ENCODE peak calls at places on chromosomes 13 and 19, in six cellular contexts. One of them, this sample, is unnamed.

GRCh38 chr19:43966079-43966694 is 15.2 kb downstream of the ZNF221 start:
- DNase-seq in stimulated activated CD4-positive, alpha-beta T cell treated with anti-CD3 and anti-CD28 coated beads, Interleukin-1b, Interleukin-23, amount 100 ng/mL, for 24 hours: no peak
- DNase-seq in H54: no peak
- DNase-seq in KBM-7: no peak
- DNase-seq in EL: no peak
- DNase-seq in CD4-positive, alpha-beta T cell: no peak
- DNase-seq in this sample: no peak

GRCh38 chr13:80084086-80084676 is 256.7 kb downstream of the SPRY2 start:
- DNase-seq in H54: no peak
- DNase-seq in KBM-7: no peak
- DNase-seq in CD4-positive, alpha-beta T cell: no peak
- DNase-seq in EL: peak; percentile 89
- DNase-seq in stimulated activated CD4-positive, alpha-beta T cell treated with anti-CD3 and anti-CD28 coated beads, Interleukin-1b, Interleukin-23, amount 100 ng/mL, for 24 hours: no peak
- DNase-seq in this sample: no peak

GRCh38 chr19:2207991-2208860 is 27.9 kb downstream of the PLEKHJ1 start:
- DNase-seq in KBM-7: no peak
- DNase-seq in CD4-positive, alpha-beta T cell: no peak
- DNase-seq in EL: peak; percentile 88
- DNase-seq in H54: no peak
- DNase-seq in stimulated activated CD4-positive, alpha-beta T cell treated with anti-CD3 and anti-CD28 coated beads, Interleukin-1b, Interleukin-23, amount 100 ng/mL, for 24 hours: no peak
- DNase-seq in this sample: no peak

GRCh38 chr19:19540707-19541515 is 2.8 kb downstream of the CILP2 start:
- DNase-seq in EL: peak; percentile 57
- DNase-seq in KBM-7: no peak
- DNase-seq in CD4-positive, alpha-beta T cell: peak; percentile 69
- DNase-seq in stimulated activated CD4-positive, alpha-beta T cell treated with anti-CD3 and anti-CD28 coated beads, Interleukin-1b, Interleukin-23, amount 100 ng/mL, for 24 hours: peak; percentile 52
- DNase-seq in H54: peak; percentile 80
- DNase-seq in this sample: peak; percentile 72

GRCh38 chr13:79741006-79741405 is 260.1 kb downstream of the NDFIP2 start:
- DNase-seq in H54: no peak
- DNase-seq in KBM-7: no peak
- DNase-seq in stimulated activated CD4-positive, alpha-beta T cell treated with anti-CD3 and anti-CD28 coated beads, Interleukin-1b, Interleukin-23, amount 100 ng/mL, for 24 hours: no peak
- DNase-seq in CD4-positive, alpha-beta T cell: no peak
- DNase-seq in EL: peak; percentile 22
- DNase-seq in this sample: no peak

GRCh38 chr19:51551673-51552440 is 19.2 kb upstream of the ZNF175 start:
- DNase-seq in KBM-7: no peak
- DNase-seq in EL: no peak
- DNase-seq in CD4-positive, alpha-beta T cell: no peak
- DNase-seq in stimulated activated CD4-positive, alpha-beta T cell treated with anti-CD3 and anti-CD28 coated beads, Interleukin-1b, Interleukin-23, amount 100 ng/mL, for 24 hours: no peak
- DNase-seq in H54: no peak
- DNase-seq in this sample: no peak

GRCh38 chr13:26484196-26484595 is 73.3 kb upstream of the WASF3 start:
- DNase-seq in EL: no peak
- DNase-seq in CD4-positive, alpha-beta T cell: no peak
- DNase-seq in H54: no peak
- DNase-seq in KBM-7: no peak
- DNase-seq in stimulated activated CD4-positive, alpha-beta T cell treated with anti-CD3 and anti-CD28 coated beads, Interleukin-1b, Interleukin-23, amount 100 ng/mL, for 24 hours: no peak
- DNase-seq in this sample: no peak

GRCh38 chr19:11421607-11422098 is 2.5 kb upstream of the RGL3 start:
- DNase-seq in EL: peak; percentile 17
- DNase-seq in CD4-positive, alpha-beta T cell: peak; percentile 31
- DNase-seq in KBM-7: no peak
- DNase-seq in H54: no peak
- DNase-seq in stimulated activated CD4-positive, alpha-beta T cell treated with anti-CD3 and anti-CD28 coated beads, Interleukin-1b, Interleukin-23, amount 100 ng/mL, for 24 hours: no peak
- DNase-seq in this sample: no peak

GRCh38 chr13:38900188-38900587 is 90.4 kb downstream of the STOML3 start:
- DNase-seq in EL: no peak
- DNase-seq in stimulated activated CD4-positive, alpha-beta T cell treated with anti-CD3 and anti-CD28 coated beads, Interleukin-1b, Interleukin-23, amount 100 ng/mL, for 24 hours: no peak
- DNase-seq in KBM-7: no peak
- DNase-seq in CD4-positive, alpha-beta T cell: no peak
- DNase-seq in H54: no peak
- DNase-seq in this sample: no peak

GRCh38 chr13:112697756-112698655 is 8.2 kb downstream of the ATP11A start:
- DNase-seq in H54: no peak
- DNase-seq in KBM-7: no peak
- DNase-seq in CD4-positive, alpha-beta T cell: no peak
- DNase-seq in EL: no peak
- DNase-seq in stimulated activated CD4-positive, alpha-beta T cell treated with anti-CD3 and anti-CD28 coated beads, Interleukin-1b, Interleukin-23, amount 100 ng/mL, for 24 hours: no peak
- DNase-seq in this sample: no peak

GRCh38 chr19:34017024-34017423 is 155.3 kb upstream of the LSM14A start:
- DNase-seq in EL: no peak
- DNase-seq in KBM-7: no peak
- DNase-seq in H54: no peak
- DNase-seq in CD4-positive, alpha-beta T cell: no peak
- DNase-seq in stimulated activated CD4-positive, alpha-beta T cell treated with anti-CD3 and anti-CD28 coated beads, Interleukin-1b, Interleukin-23, amount 100 ng/mL, for 24 hours: no peak
- DNase-seq in this sample: no peak

GRCh38 chr19:38661996-38662395 is 14.5 kb downstream of the ACTN4 start:
- DNase-seq in KBM-7: no peak
- DNase-seq in H54: no peak
- DNase-seq in CD4-positive, alpha-beta T cell: no peak
- DNase-seq in EL: no peak
- DNase-seq in stimulated activated CD4-positive, alpha-beta T cell treated with anti-CD3 and anti-CD28 coated beads, Interleukin-1b, Interleukin-23, amount 100 ng/mL, for 24 hours: no peak
- DNase-seq in this sample: no peak

GRCh38 chr13:51721485-51721884 is 82.5 kb downstream of the DHRS12 start:
- DNase-seq in stimulated activated CD4-positive, alpha-beta T cell treated with anti-CD3 and anti-CD28 coated beads, Interleukin-1b, Interleukin-23, amount 100 ng/mL, for 24 hours: no peak
- DNase-seq in H54: no peak
- DNase-seq in CD4-positive, alpha-beta T cell: no peak
- DNase-seq in KBM-7: no peak
- DNase-seq in EL: no peak
- DNase-seq in this sample: no peak

GRCh38 chr13:46640843-46641242 is 87.9 kb downstream of the LRCH1 start:
- DNase-seq in H54: peak; percentile 19
- DNase-seq in stimulated activated CD4-positive, alpha-beta T cell treated with anti-CD3 and anti-CD28 coated beads, Interleukin-1b, Interleukin-23, amount 100 ng/mL, for 24 hours: no peak
- DNase-seq in EL: peak; percentile 61
- DNase-seq in CD4-positive, alpha-beta T cell: no peak
- DNase-seq in KBM-7: no peak
- DNase-seq in this sample: no peak

GRCh38 chr19:13094771-13095392 is 7.8 kb downstream of the LYL1 start:
- DNase-seq in CD4-positive, alpha-beta T cell: no peak
- DNase-seq in stimulated activated CD4-positive, alpha-beta T cell treated with anti-CD3 and anti-CD28 coated beads, Interleukin-1b, Interleukin-23, amount 100 ng/mL, for 24 hours: no peak
- DNase-seq in EL: no peak
- DNase-seq in H54: no peak
- DNase-seq in KBM-7: no peak
- DNase-seq in this sample: no peak

GRCh38 chr13:83221813-83222241 is 660.4 kb downstream of the SLITRK1 start:
- DNase-seq in H54: no peak
- DNase-seq in stimulated activated CD4-positive, alpha-beta T cell treated with anti-CD3 and anti-CD28 coated beads, Interleukin-1b, Interleukin-23, amount 100 ng/mL, for 24 hours: no peak
- DNase-seq in KBM-7: no peak
- DNase-seq in CD4-positive, alpha-beta T cell: no peak
- DNase-seq in EL: peak; percentile 85
- DNase-seq in this sample: no peak

GRCh38 chr13:40433577-40433976 is 232.9 kb downstream of the FOXO1 start:
- DNase-seq in KBM-7: peak; percentile 31
- DNase-seq in CD4-positive, alpha-beta T cell: peak; percentile 19
- DNase-seq in EL: no peak
- DNase-seq in stimulated activated CD4-positive, alpha-beta T cell treated with anti-CD3 and anti-CD28 coated beads, Interleukin-1b, Interleukin-23, amount 100 ng/mL, for 24 hours: no peak
- DNase-seq in H54: no peak
- DNase-seq in this sample: peak; percentile 16

GRCh38 chr13:67372868-67373464 is 142.8 kb upstream of the PCDH9 start:
- DNase-seq in H54: no peak
- DNase-seq in KBM-7: no peak
- DNase-seq in CD4-positive, alpha-beta T cell: no peak
- DNase-seq in stimulated activated CD4-positive, alpha-beta T cell treated with anti-CD3 and anti-CD28 coated beads, Interleukin-1b, Interleukin-23, amount 100 ng/mL, for 24 hours: no peak
- DNase-seq in EL: no peak
- DNase-seq in this sample: no peak

GRCh38 chr13:114122591-114123211 is 9.7 kb downstream of the RASA3 start:
- DNase-seq in KBM-7: no peak
- DNase-seq in stimulated activated CD4-positive, alpha-beta T cell treated with anti-CD3 and anti-CD28 coated beads, Interleukin-1b, Interleukin-23, amount 100 ng/mL, for 24 hours: no peak
- DNase-seq in H54: no peak
- DNase-seq in CD4-positive, alpha-beta T cell: no peak
- DNase-seq in EL: no peak
- DNase-seq in this sample: no peak

GRCh38 chr19:37304190-37304883 is 66.6 kb upstream of the ZNF527 start:
- DNase-seq in CD4-positive, alpha-beta T cell: no peak
- DNase-seq in stimulated activated CD4-positive, alpha-beta T cell treated with anti-CD3 and anti-CD28 coated beads, Interleukin-1b, Interleukin-23, amount 100 ng/mL, for 24 hours: no peak
- DNase-seq in H54: no peak
- DNase-seq in EL: no peak
- DNase-seq in KBM-7: no peak
- DNase-seq in this sample: no peak

GRCh38 chr13:110913911-110914292 is 967 bp downstream of the ANKRD10 start:
- DNase-seq in KBM-7: no peak
- DNase-seq in stimulated activated CD4-positive, alpha-beta T cell treated with anti-CD3 and anti-CD28 coated beads, Interleukin-1b, Interleukin-23, amount 100 ng/mL, for 24 hours: peak; percentile 9
- DNase-seq in EL: no peak
- DNase-seq in H54: no peak
- DNase-seq in CD4-positive, alpha-beta T cell: no peak
- DNase-seq in this sample: no peak

GRCh38 chr13:23963947-23964346 is 66.6 kb upstream of the C1QTNF9B start:
- DNase-seq in stimulated activated CD4-positive, alpha-beta T cell treated with anti-CD3 and anti-CD28 coated beads, Interleukin-1b, Interleukin-23, amount 100 ng/mL, for 24 hours: no peak
- DNase-seq in CD4-positive, alpha-beta T cell: no peak
- DNase-seq in KBM-7: no peak
- DNase-seq in H54: no peak
- DNase-seq in EL: no peak
- DNase-seq in this sample: no peak

GRCh38 chr19:47229674-47230121 is 1.3 kb downstream of the BBC3 start:
- DNase-seq in stimulated activated CD4-positive, alpha-beta T cell treated with anti-CD3 and anti-CD28 coated beads, Interleukin-1b, Interleukin-23, amount 100 ng/mL, for 24 hours: no peak
- DNase-seq in H54: no peak
- DNase-seq in CD4-positive, alpha-beta T cell: peak; percentile 23
- DNase-seq in EL: no peak
- DNase-seq in KBM-7: peak; percentile 51
- DNase-seq in this sample: no peak

GRCh38 chr13:40059540-40060232 is 404.2 kb downstream of the COG6 start:
- DNase-seq in EL: no peak
- DNase-seq in CD4-positive, alpha-beta T cell: no peak
- DNase-seq in KBM-7: no peak
- DNase-seq in stimulated activated CD4-positive, alpha-beta T cell treated with anti-CD3 and anti-CD28 coated beads, Interleukin-1b, Interleukin-23, amount 100 ng/mL, for 24 hours: no peak
- DNase-seq in H54: no peak
- DNase-seq in this sample: no peak

GRCh38 chr19:18764591-18765051 is 26.5 kb downstream of the COMP start:
- DNase-seq in EL: peak; percentile 76
- DNase-seq in CD4-positive, alpha-beta T cell: no peak
- DNase-seq in stimulated activated CD4-positive, alpha-beta T cell treated with anti-CD3 and anti-CD28 coated beads, Interleukin-1b, Interleukin-23, amount 100 ng/mL, for 24 hours: no peak
- DNase-seq in H54: peak; percentile 83
- DNase-seq in KBM-7: no peak
- DNase-seq in this sample: no peak

GRCh38 chr19:34555447-34555846 is 73.9 kb downstream of the WTIP start:
- DNase-seq in KBM-7: peak; percentile 24
- DNase-seq in CD4-positive, alpha-beta T cell: no peak
- DNase-seq in EL: peak; percentile 21
- DNase-seq in stimulated activated CD4-positive, alpha-beta T cell treated with anti-CD3 and anti-CD28 coated beads, Interleukin-1b, Interleukin-23, amount 100 ng/mL, for 24 hours: no peak
- DNase-seq in H54: no peak
- DNase-seq in this sample: no peak

GRCh38 chr13:44870456-44870929 is 118.8 kb downstream of the NUFIP1 start:
- DNase-seq in KBM-7: no peak
- DNase-seq in H54: no peak
- DNase-seq in EL: no peak
- DNase-seq in CD4-positive, alpha-beta T cell: no peak
- DNase-seq in stimulated activated CD4-positive, alpha-beta T cell treated with anti-CD3 and anti-CD28 coated beads, Interleukin-1b, Interleukin-23, amount 100 ng/mL, for 24 hours: no peak
- DNase-seq in this sample: no peak

GRCh38 chr13:44449999-44450821 is 76.6 kb downstream of the SERP2 start:
- DNase-seq in CD4-positive, alpha-beta T cell: no peak
- DNase-seq in KBM-7: no peak
- DNase-seq in H54: no peak
- DNase-seq in stimulated activated CD4-positive, alpha-beta T cell treated with anti-CD3 and anti-CD28 coated beads, Interleukin-1b, Interleukin-23, amount 100 ng/mL, for 24 hours: no peak
- DNase-seq in EL: no peak
- DNase-seq in this sample: no peak

GRCh38 chr19:38034153-38034835 is 127.3 kb downstream of the SIPA1L3 start:
- DNase-seq in H54: peak; percentile 58
- DNase-seq in KBM-7: peak; percentile 69
- DNase-seq in CD4-positive, alpha-beta T cell: no peak
- DNase-seq in stimulated activated CD4-positive, alpha-beta T cell treated with anti-CD3 and anti-CD28 coated beads, Interleukin-1b, Interleukin-23, amount 100 ng/mL, for 24 hours: no peak
- DNase-seq in EL: peak; percentile 58
- DNase-seq in this sample: no peak

GRCh38 chr13:102917019-102917418 is 71.2 kb downstream of the ERCC5 start:
- DNase-seq in EL: no peak
- DNase-seq in stimulated activated CD4-positive, alpha-beta T cell treated with anti-CD3 and anti-CD28 coated beads, Interleukin-1b, Interleukin-23, amount 100 ng/mL, for 24 hours: no peak
- DNase-seq in H54: no peak
- DNase-seq in KBM-7: no peak
- DNase-seq in CD4-positive, alpha-beta T cell: no peak
- DNase-seq in this sample: no peak

GRCh38 chr19:7670150-7670784 is 1.4 kb downstream of the RETN start:
- DNase-seq in KBM-7: no peak
- DNase-seq in EL: no peak
- DNase-seq in H54: no peak
- DNase-seq in stimulated activated CD4-positive, alpha-beta T cell treated with anti-CD3 and anti-CD28 coated beads, Interleukin-1b, Interleukin-23, amount 100 ng/mL, for 24 hours: no peak
- DNase-seq in CD4-positive, alpha-beta T cell: no peak
- DNase-seq in this sample: no peak

GRCh38 chr13:23654111-23655110 is 84.2 kb downstream of the TNFRSF19 start:
- DNase-seq in stimulated activated CD4-positive, alpha-beta T cell treated with anti-CD3 and anti-CD28 coated beads, Interleukin-1b, Interleukin-23, amount 100 ng/mL, for 24 hours: no peak
- DNase-seq in EL: no peak
- DNase-seq in H54: no peak
- DNase-seq in KBM-7: no peak
- DNase-seq in CD4-positive, alpha-beta T cell: no peak
- DNase-seq in this sample: no peak

GRCh38 chr13:33207616-33207964 is 78.0 kb downstream of the STARD13 start:
- DNase-seq in EL: peak; percentile 75
- DNase-seq in KBM-7: peak; percentile 23
- DNase-seq in CD4-positive, alpha-beta T cell: no peak
- DNase-seq in stimulated activated CD4-positive, alpha-beta T cell treated with anti-CD3 and anti-CD28 coated beads, Interleukin-1b, Interleukin-23, amount 100 ng/mL, for 24 hours: no peak
- DNase-seq in H54: no peak
- DNase-seq in this sample: no peak

GRCh38 chr13:110268061-110268460 is 38.9 kb downstream of the COL4A1 start:
- DNase-seq in KBM-7: no peak
- DNase-seq in stimulated activated CD4-positive, alpha-beta T cell treated with anti-CD3 and anti-CD28 coated beads, Interleukin-1b, Interleukin-23, amount 100 ng/mL, for 24 hours: no peak
- DNase-seq in H54: no peak
- DNase-seq in EL: no peak
- DNase-seq in CD4-positive, alpha-beta T cell: no peak
- DNase-seq in this sample: no peak

GRCh38 chr13:79451500-79451962 is 29.4 kb upstream of the NDFIP2 start:
- DNase-seq in stimulated activated CD4-positive, alpha-beta T cell treated with anti-CD3 and anti-CD28 coated beads, Interleukin-1b, Interleukin-23, amount 100 ng/mL, for 24 hours: peak; percentile 80
- DNase-seq in CD4-positive, alpha-beta T cell: peak; percentile 53
- DNase-seq in EL: peak; percentile 97
- DNase-seq in H54: peak; percentile 32
- DNase-seq in KBM-7: peak; percentile 68
- DNase-seq in this sample: peak; percentile 60

GRCh38 chr13:113654591-113655357 is 3.2 kb downstream of the ATP4B start:
- DNase-seq in EL: no peak
- DNase-seq in H54: no peak
- DNase-seq in stimulated activated CD4-positive, alpha-beta T cell treated with anti-CD3 and anti-CD28 coated beads, Interleukin-1b, Interleukin-23, amount 100 ng/mL, for 24 hours: no peak
- DNase-seq in CD4-positive, alpha-beta T cell: no peak
- DNase-seq in KBM-7: no peak
- DNase-seq in this sample: no peak

GRCh38 chr13:112980441-112980840 is 11.4 kb downstream of the MCF2L start:
- DNase-seq in KBM-7: peak; percentile 24
- DNase-seq in EL: no peak
- DNase-seq in CD4-positive, alpha-beta T cell: no peak
- DNase-seq in stimulated activated CD4-positive, alpha-beta T cell treated with anti-CD3 and anti-CD28 coated beads, Interleukin-1b, Interleukin-23, amount 100 ng/mL, for 24 hours: no peak
- DNase-seq in H54: no peak
- DNase-seq in this sample: no peak

GRCh38 chr19:41698746-41699230 is 9.6 kb upstream of the CEACAM5 start:
- DNase-seq in CD4-positive, alpha-beta T cell: no peak
- DNase-seq in H54: no peak
- DNase-seq in stimulated activated CD4-positive, alpha-beta T cell treated with anti-CD3 and anti-CD28 coated beads, Interleukin-1b, Interleukin-23, amount 100 ng/mL, for 24 hours: no peak
- DNase-seq in KBM-7: peak; percentile 80
- DNase-seq in EL: no peak
- DNase-seq in this sample: no peak

GRCh38 chr13:25215253-25215575 is 43.1 kb upstream of the AMER2 start:
- DNase-seq in EL: peak; percentile 4
- DNase-seq in KBM-7: no peak
- DNase-seq in H54: no peak
- DNase-seq in CD4-positive, alpha-beta T cell: no peak
- DNase-seq in stimulated activated CD4-positive, alpha-beta T cell treated with anti-CD3 and anti-CD28 coated beads, Interleukin-1b, Interleukin-23, amount 100 ng/mL, for 24 hours: no peak
- DNase-seq in this sample: no peak

GRCh38 chr19:48842744-48843162 is 6.5 kb upstream of the HSD17B14 start:
- DNase-seq in CD4-positive, alpha-beta T cell: peak; percentile 33
- DNase-seq in stimulated activated CD4-positive, alpha-beta T cell treated with anti-CD3 and anti-CD28 coated beads, Interleukin-1b, Interleukin-23, amount 100 ng/mL, for 24 hours: peak; percentile 45
- DNase-seq in EL: peak; percentile 55
- DNase-seq in H54: no peak
- DNase-seq in KBM-7: peak; percentile 75
- DNase-seq in this sample: peak; percentile 37

This sample was measured in T follicular helper cell.